ENCODE peak calls at places on chromosomes 13 and 19, in six cellular contexts. One of them, this sample, is unnamed. For H3K27me3, the result is how much of the 10 kb centered on the place peaks cover.

GRCh38 chr19:46958542-46958941 is 61.1 kb upstream of the NPAS1 start:
- DNase-seq in body of pancreas: no peak
- DNase-seq in spleen: no peak
- DNase-seq in adrenal gland: no peak
- DNase-seq in mammary epithelial cell: no peak
- DNase-seq in osteoblast: no peak
- DNase-seq in this sample: peak

GRCh38 chr19:52786078-52786463 is 520 bp downstream of the ZNF600 start:
- DNase-seq in body of pancreas: peak
- DNase-seq in spleen: peak
- DNase-seq in adrenal gland: peak
- DNase-seq in mammary epithelial cell: peak
- DNase-seq in osteoblast: no peak
- DNase-seq in this sample: no peak

GRCh38 chr13:76667551-76667950 is 218.7 kb downstream of the KCTD12 start:
- DNase-seq in body of pancreas: no peak
- DNase-seq in spleen: no peak
- DNase-seq in adrenal gland: no peak
- DNase-seq in mammary epithelial cell: peak
- DNase-seq in osteoblast: no peak
- DNase-seq in this sample: peak

GRCh38 chr19:46907880-46908279 is 47.1 kb downstream of the ARHGAP35 start:
- DNase-seq in body of pancreas: peak
- DNase-seq in spleen: no peak
- DNase-seq in adrenal gland: peak
- DNase-seq in mammary epithelial cell: no peak
- DNase-seq in osteoblast: peak
- DNase-seq in this sample: no peak

GRCh38 chr19:49801966-49802661 is 11.0 kb downstream of the FUZ start:
- DNase-seq in body of pancreas: peak
- DNase-seq in spleen: no peak
- DNase-seq in adrenal gland: peak
- DNase-seq in mammary epithelial cell: no peak
- DNase-seq in osteoblast: peak
- DNase-seq in this sample: peak

GRCh38 chr13:113744197-113745000 is 14.6 kb upstream of the TMEM255B start:
- DNase-seq in body of pancreas: no peak
- DNase-seq in spleen: peak
- DNase-seq in adrenal gland: no peak
- DNase-seq in mammary epithelial cell: no peak
- DNase-seq in osteoblast: no peak
- DNase-seq in this sample: no peak

GRCh38 chr19:3932931-3933810 is at the start of gene NMRK2:
- DNase-seq in body of pancreas: no peak
- DNase-seq in spleen: no peak
- DNase-seq in adrenal gland: peak
- DNase-seq in mammary epithelial cell: no peak
- DNase-seq in osteoblast: peak
- DNase-seq in this sample: no peak

GRCh38 chr19:13717194-13717643 is 47.1 kb upstream of the MRI1 start:
- DNase-seq in body of pancreas: no peak
- DNase-seq in spleen: no peak
- DNase-seq in adrenal gland: no peak
- DNase-seq in mammary epithelial cell: no peak
- DNase-seq in osteoblast: peak
- DNase-seq in this sample: no peak

GRCh38 chr19:35306473-35307246 is 14.7 kb downstream of the MAG start:
- DNase-seq in body of pancreas: no peak
- DNase-seq in spleen: no peak
- DNase-seq in adrenal gland: no peak
- DNase-seq in mammary epithelial cell: no peak
- DNase-seq in osteoblast: peak
- DNase-seq in this sample: no peak

GRCh38 chr13:27280009-27280646 is 9.5 kb downstream of the RASL11A start:
- DNase-seq in body of pancreas: no peak
- DNase-seq in spleen: no peak
- DNase-seq in adrenal gland: no peak
- DNase-seq in mammary epithelial cell: no peak
- DNase-seq in osteoblast: no peak
- DNase-seq in this sample: no peak

GRCh38 chr19:10206226-10206873 is 11.6 kb upstream of the DNMT1 start:
- DNase-seq in body of pancreas: no peak
- DNase-seq in spleen: no peak
- DNase-seq in adrenal gland: peak
- DNase-seq in mammary epithelial cell: peak
- DNase-seq in osteoblast: peak
- DNase-seq in this sample: peak

GRCh38 chr19:56978023-56978565 is 137.6 kb upstream of the PEG3 start:
- DNase-seq in body of pancreas: no peak
- DNase-seq in spleen: no peak
- DNase-seq in adrenal gland: no peak
- DNase-seq in mammary epithelial cell: no peak
- DNase-seq in osteoblast: no peak
- DNase-seq in this sample: no peak
- H3K27me3 ChIP-seq in body of pancreas: under half
- H3K27me3 ChIP-seq in spleen: under half
- H3K27me3 ChIP-seq in adrenal gland: under half
- H3K27me3 ChIP-seq in mammary epithelial cell: under half
- H3K27me3 ChIP-seq in osteoblast: under half
- H3K27me3 ChIP-seq in this sample: under half

GRCh38 chr19:43229315-43229714 is 23.9 kb upstream of the PSG4 start:
- DNase-seq in body of pancreas: no peak
- DNase-seq in spleen: no peak
- DNase-seq in adrenal gland: no peak
- DNase-seq in mammary epithelial cell: peak
- DNase-seq in osteoblast: no peak
- DNase-seq in this sample: peak
- TF ChIP-seq CTCF in body of pancreas: no peak
- TF ChIP-seq CTCF in spleen: no peak
- TF ChIP-seq CTCF in adrenal gland: no peak
- TF ChIP-seq CTCF in mammary epithelial cell: peak
- TF ChIP-seq CTCF in osteoblast: peak
- TF ChIP-seq CTCF in this sample: peak

GRCh38 chr13:110444226-110444653 is 117.3 kb downstream of the RAB20 start:
- DNase-seq in body of pancreas: no peak
- DNase-seq in spleen: no peak
- DNase-seq in adrenal gland: peak
- DNase-seq in mammary epithelial cell: peak
- DNase-seq in osteoblast: peak
- DNase-seq in this sample: peak
- H3K27ac ChIP-seq in body of pancreas: no peak
- H3K27ac ChIP-seq in spleen: no peak
- H3K27ac ChIP-seq in adrenal gland: peak
- H3K27ac ChIP-seq in mammary epithelial cell: no peak
- H3K27ac ChIP-seq in osteoblast: peak
- H3K27ac ChIP-seq in this sample: peak

DNA sequence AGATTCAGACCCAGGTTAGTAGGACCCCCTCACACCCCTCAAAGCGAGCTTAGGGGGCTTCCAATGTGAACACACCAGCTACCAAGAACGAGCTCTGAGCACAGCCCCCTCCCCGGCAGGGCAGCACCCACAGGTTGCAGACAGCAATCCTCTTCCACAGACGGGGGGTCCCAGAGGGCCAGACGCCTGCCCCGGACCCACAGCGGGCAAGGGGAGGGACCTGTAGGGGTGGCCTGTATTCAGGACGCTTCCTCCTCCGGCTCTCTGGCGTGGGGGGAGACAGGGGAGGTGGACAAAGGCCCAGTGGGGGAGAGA is 4.8 kb downstream of the TTYH1 start:
- DNase-seq in body of pancreas: no peak
- DNase-seq in spleen: no peak
- DNase-seq in adrenal gland: no peak
- DNase-seq in mammary epithelial cell: no peak
- DNase-seq in osteoblast: peak
- DNase-seq in this sample: no peak
- H3K27me3 ChIP-seq in body of pancreas: under half
- H3K27me3 ChIP-seq in spleen: half or more
- H3K27me3 ChIP-seq in adrenal gland: under half
- H3K27me3 ChIP-seq in mammary epithelial cell: under half
- H3K27me3 ChIP-seq in osteoblast: under half
- H3K27me3 ChIP-seq in this sample: under half

DNA sequence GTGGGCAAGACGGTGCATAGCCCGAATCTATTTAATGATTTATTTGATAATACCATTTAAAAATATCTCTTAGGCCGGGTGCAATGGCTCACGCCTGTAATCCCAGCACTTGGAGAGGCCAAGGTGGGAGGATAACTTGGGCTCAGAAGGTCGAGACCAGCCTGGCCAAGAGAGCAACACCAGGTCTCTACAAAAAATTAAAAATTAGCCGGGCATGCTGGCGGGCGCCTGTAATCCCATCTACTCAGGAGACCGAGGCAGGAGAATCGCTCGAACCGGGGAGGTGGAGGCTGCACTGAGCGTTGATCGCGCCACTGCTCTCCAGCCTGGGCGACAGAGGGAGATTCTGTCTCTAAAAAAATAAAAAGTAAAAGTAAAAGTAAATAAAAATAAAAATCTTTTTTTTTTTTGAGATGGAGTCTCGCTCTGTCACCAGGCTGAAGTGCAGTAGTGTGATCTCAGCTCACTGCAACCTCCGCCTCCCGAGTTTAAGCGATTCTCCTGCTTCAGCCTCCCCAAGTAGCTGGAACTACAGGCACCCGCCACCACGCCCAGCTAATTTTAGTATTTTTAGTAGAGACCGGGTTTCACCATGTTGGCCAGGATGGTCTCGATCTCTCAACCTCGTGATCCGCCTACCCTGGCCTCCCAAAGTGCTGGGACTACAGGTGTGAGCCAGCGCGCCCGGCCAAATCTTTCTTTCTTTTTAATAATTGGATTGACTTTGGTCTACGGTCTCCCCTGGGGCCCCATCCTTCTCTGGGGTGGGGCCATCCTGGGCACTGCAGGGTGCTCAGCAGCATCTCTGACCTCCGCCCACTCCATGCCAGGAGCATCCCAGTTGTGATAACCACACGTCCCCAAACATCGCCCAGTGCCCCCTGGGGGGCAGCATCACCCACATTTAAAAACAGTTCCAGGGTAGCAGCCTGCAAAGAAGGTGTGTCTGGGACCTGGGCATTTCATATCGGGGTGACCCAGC is 90.7 kb downstream of the GNG7 start:
- DNase-seq in body of pancreas: no peak
- DNase-seq in spleen: no peak
- DNase-seq in adrenal gland: no peak
- DNase-seq in mammary epithelial cell: no peak
- DNase-seq in osteoblast: no peak
- DNase-seq in this sample: no peak
- TF ChIP-seq CTCF in body of pancreas: peak
- TF ChIP-seq CTCF in spleen: no peak
- TF ChIP-seq CTCF in adrenal gland: no peak
- TF ChIP-seq CTCF in mammary epithelial cell: no peak
- TF ChIP-seq CTCF in osteoblast: no peak
- TF ChIP-seq CTCF in this sample: peak

GRCh38 chr13:80337706-80338105 is 3.2 kb downstream of the SPRY2 start:
- DNase-seq in body of pancreas: no peak
- DNase-seq in spleen: no peak
- DNase-seq in adrenal gland: no peak
- DNase-seq in mammary epithelial cell: peak
- DNase-seq in osteoblast: peak
- DNase-seq in this sample: no peak
- H3K27ac ChIP-seq in body of pancreas: peak
- H3K27ac ChIP-seq in spleen: peak
- H3K27ac ChIP-seq in adrenal gland: peak
- H3K27ac ChIP-seq in mammary epithelial cell: peak
- H3K27ac ChIP-seq in osteoblast: peak
- H3K27ac ChIP-seq in this sample: no peak

This sample was measured in brain microvascular endothelial cell.